ENCODE peak calls at places on chromosomes 3 and 15, in nine cellular contexts. L is heart left ventricle, E is A549, V is dorsolateral prefrontal cortex, G is epithelial cell of esophagus, B is brain microvascular endothelial cell, A is H9, S is fibroblast of lung, H is Calu3. F is an unnamed sample.

GRCh38 chr3:39919281-39919680 is 109.9 kb downstream of the MYRIP start:
- DNase-seq in L (no peak), E (no peak), V (no peak), G (no peak), B (no peak), A (no peak), S (no peak), H (no peak), F (no peak)

GRCh38 chr3:52321481-52321880 is 5.4 kb downstream of the DNAH1 start:
- DNase-seq in L (no peak), E (no peak), V (no peak), G (no peak), B (no peak), A (no peak), S (no peak), H (no peak), F (no peak)

GRCh38 chr15:78149068-78149804 is at the start of gene IDH3A:
- DNase-seq in L (peak), E (peak), V (peak), G (peak), B (peak), A (peak), S (peak), H (peak), F (peak)

GRCh38 chr3:37855363-37855970 is 6.2 kb upstream of the CTDSPL start:
- DNase-seq in L (peak), E (peak), V (peak), G (peak), B (peak), A (peak), S (peak), H (peak), F (peak)

GRCh38 chr15:67670647-67671305 is 128.3 kb downstream of the MAP2K5 start:
- DNase-seq in L (no peak), E (no peak), V (no peak), G (no peak), B (no peak), A (no peak), S (no peak), H (no peak), F (no peak)

GRCh38 chr3:125381314-125381713 is 6.2 kb upstream of the ZNF148 start:
- DNase-seq in L (no peak), E (no peak), V (no peak), G (peak), B (no peak), A (no peak), S (no peak), H (no peak), F (no peak)

GRCh38 chr3:55167586-55168317 is 239.9 kb upstream of the LRTM1 start:
- DNase-seq in L (no peak), E (no peak), V (no peak), G (no peak), B (peak), A (no peak), S (peak), H (no peak), F (no peak)

GRCh38 chr3:116322761-116323160 is 122.5 kb downstream of the LSAMP start:
- DNase-seq in L (no peak), E (no peak), V (no peak), G (no peak), B (no peak), A (no peak), S (no peak), H (no peak), F (no peak)

GRCh38 chr15:55283295-55284147 is 6.1 kb downstream of the RAB27A start:
- DNase-seq in L (no peak), E (no peak), V (no peak), G (no peak), B (no peak), A (no peak), S (no peak), H (no peak), F (no peak)

GRCh38 chr3:156666073-156666472 is 8.3 kb upstream of the TIPARP start:
- DNase-seq in L (no peak), E (no peak), V (no peak), G (no peak), B (no peak), A (no peak), S (no peak), H (no peak), F (no peak)

GRCh38 chr3:52880474-52880873 is 16.9 kb downstream of the STIMATE start:
- DNase-seq in L (no peak), E (no peak), V (no peak), G (no peak), B (no peak), A (no peak), S (no peak), H (no peak), F (no peak)

GRCh38 chr3:144923051-144923450 is 951.4 kb downstream of the DIPK2A start:
- DNase-seq in L (no peak), E (no peak), V (no peak), G (no peak), B (peak), A (no peak), S (peak), H (no peak), F (no peak)

GRCh38 chr3:162776137-162776536 is 1279.5 kb downstream of the OTOL1 start:
- DNase-seq in L (no peak), E (no peak), V (no peak), G (no peak), B (no peak), A (no peak), S (no peak), H (no peak), F (no peak)

GRCh38 chr15:89105147-89105546 is 16.9 kb downstream of the ABHD2 start:
- DNase-seq in L (no peak), E (peak), V (no peak), G (peak), B (peak), A (no peak), S (peak), H (no peak), F (no peak)

GRCh38 chr3:143700431-143700975 is 147.8 kb downstream of the SLC9A9 start:
- DNase-seq in L (no peak), E (no peak), V (no peak), G (peak), B (no peak), A (no peak), S (no peak), H (no peak), F (no peak)

GRCh38 chr15:74489518-74490338 is 28.8 kb upstream of the UBL7 start:
- DNase-seq in L (no peak), E (peak), V (peak), G (peak), B (peak), A (peak), S (peak), H (peak), F (peak)

GRCh38 chr3:72678892-72679291 is 169.4 kb downstream of the SHQ1 start:
- DNase-seq in L (no peak), E (no peak), V (no peak), G (peak), B (no peak), A (no peak), S (no peak), H (peak), F (no peak)

GRCh38 chr3:140753865-140754754 is 76.2 kb downstream of the TRIM42 start:
- DNase-seq in L (no peak), E (no peak), V (no peak), G (peak), B (no peak), A (no peak), S (no peak), H (peak), F (no peak)

GRCh38 chr3:34793066-34793465 is 846.3 kb upstream of the ARPP21 start:
- DNase-seq in L (no peak), E (no peak), V (no peak), G (no peak), B (no peak), A (no peak), S (no peak), H (no peak), F (no peak)

GRCh38 chr3:140442621-140443020 is 235.2 kb upstream of the TRIM42 start:
- DNase-seq in L (no peak), E (no peak), V (no peak), G (no peak), B (no peak), A (no peak), S (no peak), H (no peak), F (no peak)

GRCh38 chr3:5309181-5309580 is 121.7 kb downstream of the EDEM1 start:
- DNase-seq in L (no peak), E (no peak), V (no peak), G (no peak), B (no peak), A (no peak), S (no peak), H (no peak), F (no peak)

GRCh38 chr3:167102071-167102470 is 278.0 kb downstream of the ZBBX start:
- DNase-seq in L (no peak), E (peak), V (no peak), G (no peak), B (no peak), A (peak), S (no peak), H (peak), F (no peak)

GRCh38 chr15:70186152-70186551 is 88.4 kb upstream of the TLE3 start:
- DNase-seq in L (no peak), E (no peak), V (no peak), G (no peak), B (peak), A (no peak), S (no peak), H (no peak), F (peak)

GRCh38 chr3:172104471-172105072 is 65.2 kb downstream of the FNDC3B start:
- DNase-seq in L (no peak), E (peak), V (no peak), G (peak), B (peak), A (peak), S (no peak), H (no peak), F (no peak)

GRCh38 chr3:169280010-169280585 is 383.4 kb downstream of the MECOM start:
- DNase-seq in L (no peak), E (no peak), V (no peak), G (no peak), B (no peak), A (no peak), S (no peak), H (no peak), F (no peak)

GRCh38 chr3:54527953-54528352 is 399.9 kb downstream of the LRTM1 start:
- DNase-seq in L (no peak), E (no peak), V (no peak), G (no peak), B (no peak), A (no peak), S (peak), H (no peak), F (no peak)

GRCh38 chr15:29913528-29914135 is 91.4 kb upstream of the TJP1 start:
- DNase-seq in L (no peak), E (no peak), V (no peak), G (no peak), B (peak), A (no peak), S (peak), H (no peak), F (no peak)

GRCh38 chr3:53708001-53708621 is 138.1 kb downstream of the CHDH start:
- DNase-seq in L (no peak), E (peak), V (no peak), G (no peak), B (no peak), A (peak), S (no peak), H (no peak), F (no peak)

GRCh38 chr3:126474498-126475410 is 937 bp downstream of the ZXDC start:
- DNase-seq in L (no peak), E (peak), V (no peak), G (peak), B (peak), A (no peak), S (peak), H (peak), F (peak)

GRCh38 chr3:109553573-109554371 is 216.4 kb upstream of the DPPA4 start:
- DNase-seq in L (no peak), E (no peak), V (no peak), G (peak), B (peak), A (no peak), S (no peak), H (no peak), F (no peak)

GRCh38 chr3:120369000-120369399 is 19.8 kb upstream of the LRRC58 start:
- DNase-seq in L (no peak), E (no peak), V (no peak), G (no peak), B (no peak), A (no peak), S (no peak), H (peak), F (no peak)

GRCh38 chr15:81334768-81335447 is 11.0 kb upstream of the STARD5 start:
- DNase-seq in L (no peak), E (no peak), V (no peak), G (no peak), B (no peak), A (no peak), S (no peak), H (no peak), F (no peak)

GRCh38 chr15:89356634-89357298 is 22.1 kb upstream of the POLG start:
- DNase-seq in L (no peak), E (peak), V (peak), G (peak), B (no peak), A (no peak), S (no peak), H (peak), F (no peak)

GRCh38 chr15:80026754-80027153 is 32.7 kb upstream of the ZFAND6 start:
- DNase-seq in L (no peak), E (no peak), V (no peak), G (peak), B (no peak), A (no peak), S (no peak), H (no peak), F (no peak)

GRCh38 chr15:100330629-100331215 is 11.1 kb downstream of the ADAMTS17 start:
- DNase-seq in L (no peak), E (no peak), V (no peak), G (no peak), B (no peak), A (peak), S (no peak), H (no peak), F (no peak)

GRCh38 chr3:59775106-59775505 is 725.3 kb upstream of the CFAP20DC start:
- DNase-seq in L (no peak), E (no peak), V (no peak), G (no peak), B (no peak), A (no peak), S (peak), H (no peak), F (no peak)

GRCh38 chr15:36810656-36811449 is 231.4 kb downstream of the CDIN1 start:
- DNase-seq in L (no peak), E (no peak), V (no peak), G (no peak), B (no peak), A (peak), S (no peak), H (no peak), F (peak)

GRCh38 chr3:122898298-122898697 is 103.4 kb downstream of the SLC49A4 start:
- DNase-seq in L (no peak), E (no peak), V (no peak), G (peak), B (no peak), A (no peak), S (no peak), H (no peak), F (no peak)
- TF ChIP-seq CTCF in L (no peak), E (no peak), V (no peak), G (no peak), B (no peak), A (no peak), S (no peak), H (no peak), F (no peak)

GRCh38 chr3:31346542-31346979 is 186.2 kb upstream of the STT3B start:
- DNase-seq in L (no peak), E (no peak), V (no peak), G (no peak), B (no peak), A (no peak), S (no peak), H (no peak), F (no peak)

GRCh38 chr3:31345581-31345980 is 187.1 kb upstream of the STT3B start:
- DNase-seq in L (no peak), E (no peak), V (no peak), G (no peak), B (no peak), A (no peak), S (no peak), H (no peak), F (no peak)

GRCh38 chr3:31343075-31343474 is 189.7 kb upstream of the STT3B start:
- DNase-seq in L (no peak), E (no peak), V (no peak), G (no peak), B (no peak), A (no peak), S (peak), H (no peak), F (no peak)

DNA sequence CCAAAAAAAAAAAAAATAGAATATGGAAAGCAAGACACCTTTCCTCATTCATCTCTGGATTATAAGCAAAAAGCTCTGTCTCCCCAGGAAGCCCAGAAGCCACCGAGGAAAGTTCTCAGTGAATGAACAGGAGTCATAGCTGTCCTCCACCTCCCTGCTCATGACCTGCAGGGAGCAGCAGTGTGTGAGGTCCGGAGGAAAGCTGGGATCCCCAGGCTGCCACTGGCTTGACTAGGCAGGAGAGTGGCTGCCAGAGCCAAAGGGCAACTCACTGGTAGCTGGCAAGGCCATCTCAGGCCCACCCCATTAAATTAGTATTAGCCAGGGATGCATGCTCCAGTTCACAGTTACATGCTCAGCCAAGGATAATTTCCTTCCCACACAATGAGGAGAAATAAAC is 191.6 kb upstream of the STT3B start:
- DNase-seq in L (no peak), E (peak), V (no peak), G (no peak), B (no peak), A (peak), S (no peak), H (peak), F (no peak)
- TF ChIP-seq CTCF in L (no peak), E (no peak), V (no peak), G (no peak), B (peak), A (peak), S (no peak), H (no peak), F (no peak)

GRCh38 chr3:196541684-196542445 is 26.5 kb downstream of the WDR53 start:
- DNase-seq in L (no peak), E (no peak), V (no peak), G (peak), B (no peak), A (no peak), S (no peak), H (no peak), F (no peak)

GRCh38 chr3:196552253-196552652 is 16.1 kb downstream of the WDR53 start:
- DNase-seq in L (no peak), E (no peak), V (no peak), G (no peak), B (no peak), A (no peak), S (no peak), H (no peak), F (no peak)

GRCh38 chr3:196546537-196546936 is 21.8 kb downstream of the WDR53 start:
- DNase-seq in L (no peak), E (no peak), V (no peak), G (peak), B (no peak), A (no peak), S (no peak), H (no peak), F (no peak)

GRCh38 chr3:196544491-196544992 is 23.8 kb downstream of the WDR53 start:
- DNase-seq in L (no peak), E (no peak), V (no peak), G (no peak), B (no peak), A (no peak), S (no peak), H (no peak), F (no peak)

DNA sequence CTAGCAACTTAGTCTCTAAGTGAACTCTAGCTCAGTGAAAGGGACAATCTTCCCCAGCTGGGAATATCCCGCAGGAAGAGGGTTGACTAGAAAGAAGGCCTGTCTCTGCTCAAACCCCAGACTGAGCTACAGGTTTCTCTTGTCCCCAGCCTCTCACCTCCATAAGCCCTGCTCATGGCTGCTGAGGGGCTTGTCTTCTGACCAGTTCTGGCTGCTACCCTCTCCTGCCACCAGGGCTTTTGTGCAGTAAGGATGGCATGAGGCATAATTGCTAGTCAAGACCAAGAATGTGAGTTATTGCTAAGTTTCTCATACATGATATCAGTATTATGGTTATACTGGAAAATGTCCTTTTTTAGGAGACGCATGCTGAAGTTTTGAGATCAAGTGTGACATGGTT is 21.3 kb downstream of the WDR53 start:
- DNase-seq in L (no peak), E (no peak), V (no peak), G (no peak), B (no peak), A (no peak), S (no peak), H (no peak), F (no peak)
- TF ChIP-seq CTCF in L (no peak), E (no peak), V (no peak), G (no peak), B (no peak), A (peak), S (no peak), H (no peak), F (no peak)

DNA sequence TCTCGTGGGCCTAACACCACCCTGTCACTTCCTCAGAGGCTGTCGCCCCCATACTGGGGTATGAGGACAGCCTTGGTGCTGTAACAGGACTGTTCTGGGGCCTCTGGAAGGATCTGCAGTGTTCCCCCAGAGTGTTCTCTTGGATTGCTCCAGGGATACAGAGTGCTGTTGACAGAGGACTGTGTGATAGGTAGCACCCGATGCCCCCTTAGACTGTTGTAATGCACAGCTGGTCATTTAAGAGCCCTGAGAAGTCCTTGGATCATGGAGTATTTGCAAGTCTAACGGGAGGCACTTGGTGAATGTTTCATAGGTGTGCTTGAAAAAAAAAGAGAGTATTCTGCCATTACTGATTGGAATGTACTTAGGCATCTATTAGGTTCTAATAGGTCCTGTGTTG is 35.4 kb upstream of the UBE3A start:
- DNase-seq in L (no peak), E (no peak), V (no peak), G (no peak), B (no peak), A (no peak), S (no peak), H (no peak), F (no peak)
- TF ChIP-seq CTCF in L (no peak), E (no peak), V (no peak), G (no peak), B (no peak), A (no peak), S (no peak), H (no peak), F (no peak)

DNA sequence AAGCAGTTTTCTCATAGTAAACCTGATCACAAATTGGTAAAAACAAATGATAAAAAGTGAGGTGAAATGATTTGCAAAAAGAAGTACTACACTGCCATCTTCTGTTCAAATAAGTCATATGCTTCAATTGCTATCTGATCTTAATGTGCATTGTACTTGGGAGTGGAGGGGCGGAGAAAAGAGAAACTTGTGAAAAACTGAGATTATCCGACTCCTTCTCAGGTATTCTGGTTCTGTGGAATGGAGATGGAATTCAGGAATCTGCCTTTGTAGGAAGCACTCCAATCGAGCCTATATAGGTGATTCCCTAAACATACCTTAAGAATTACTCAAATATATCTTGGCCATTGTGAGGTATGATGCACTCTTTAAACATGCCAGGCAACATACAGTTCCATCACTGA is 180.6 kb downstream of the CHL1 start:
- DNase-seq in L (no peak), E (peak), V (no peak), G (peak), B (no peak), A (no peak), S (peak), H (no peak), F (no peak)
- TF ChIP-seq CTCF in L (peak), E (peak), V (peak), G (peak), B (peak), A (peak), S (peak), H (no peak), F (peak)